ENCODE peak calls at places on chromosomes 12 and 14, in seven cellular contexts. X is ovary; Z is CD4-positive, alpha-beta T cell; O is body of pancreas; R is Peyer's patch; G is right cardiac atrium; F is H9. D is an unnamed sample.

GRCh38 chr12:92796650-92797049 is 93.9 kb downstream of the PLEKHG7 start:
- DNase-seq in X (no peak), Z (no peak), O (no peak), R (no peak), G (no peak), F (no peak), D (no peak)

GRCh38 chr12:33825442-33825841 is 196.9 kb upstream of the ALG10 start:
- DNase-seq in X (no peak), Z (no peak), O (no peak), R (no peak), G (no peak), F (no peak), D (no peak)

GRCh38 chr12:93616584-93617101 is 44.2 kb downstream of the SOCS2 start:
- DNase-seq in X (no peak), Z (no peak), O (no peak), R (no peak), G (no peak), F (peak), D (no peak)

GRCh38 chr12:92719674-92720073 is 16.9 kb downstream of the PLEKHG7 start:
- DNase-seq in X (no peak), Z (no peak), O (no peak), R (no peak), G (no peak), F (no peak), D (no peak)

GRCh38 chr12:2930865-2931264 is 28.3 kb upstream of the TEAD4 start:
- DNase-seq in X (no peak), Z (no peak), O (no peak), R (no peak), G (no peak), F (no peak), D (no peak)

GRCh38 chr14:77663289-77663688 is 44.5 kb downstream of the ALKBH1 start:
- DNase-seq in X (no peak), Z (no peak), O (no peak), R (no peak), G (no peak), F (no peak), D (no peak)

GRCh38 chr12:547883-548470 is 88.2 kb downstream of the B4GALNT3 start:
- DNase-seq in X (no peak), Z (no peak), O (no peak), R (no peak), G (no peak), F (no peak), D (no peak)

GRCh38 chr12:50275545-50275944 is 7.8 kb downstream of the LIMA1 start:
- DNase-seq in X (no peak), Z (no peak), O (peak), R (no peak), G (peak), F (no peak), D (no peak)

GRCh38 chr14:34110531-34110930 is 159.7 kb upstream of the EGLN3 start:
- DNase-seq in X (no peak), Z (no peak), O (no peak), R (no peak), G (no peak), F (no peak), D (no peak)

GRCh38 chr12:34597548-34598351 is 575.5 kb downstream of the ALG10 start:
- DNase-seq in X (no peak), Z (no peak), O (no peak), R (no peak), G (no peak), F (no peak), D (no peak)

GRCh38 chr14:33287204-33287603 is 348.5 kb downstream of the NPAS3 start:
- DNase-seq in X (no peak), Z (no peak), O (peak), R (no peak), G (no peak), F (no peak), D (no peak)

GRCh38 chr12:31618228-31619025 is 27.5 kb upstream of the DENND5B start:
- DNase-seq in X (no peak), Z (no peak), O (no peak), R (no peak), G (no peak), F (no peak), D (no peak)

GRCh38 chr12:38886064-38886463 is 19.3 kb downstream of the CPNE8 start:
- DNase-seq in X (no peak), Z (no peak), O (peak), R (no peak), G (peak), F (no peak), D (no peak)

GRCh38 chr12:40573024-40573423 is 119.2 kb upstream of the CNTN1 start:
- DNase-seq in X (no peak), Z (no peak), O (no peak), R (no peak), G (no peak), F (no peak), D (no peak)

GRCh38 chr14:53715390-53715730 is 241.3 kb downstream of the BMP4 start:
- DNase-seq in X (no peak), Z (no peak), O (peak), R (no peak), G (no peak), F (no peak), D (no peak)

GRCh38 chr12:127083028-127083949 is 1183.7 kb upstream of the TMEM132C start:
- DNase-seq in X (no peak), Z (no peak), O (peak), R (no peak), G (no peak), F (no peak), D (peak)

GRCh38 chr12:86233126-86233525 is 23.1 kb downstream of the MGAT4C start:
- DNase-seq in X (no peak), Z (no peak), O (no peak), R (no peak), G (no peak), F (no peak), D (no peak)

GRCh38 chr14:67221248-67221981 is 19.8 kb upstream of the PALS1 start:
- DNase-seq in X (no peak), Z (no peak), O (no peak), R (no peak), G (no peak), F (no peak), D (no peak)

GRCh38 chr12:56010112-56010570 is 10.7 kb upstream of the IKZF4 start:
- DNase-seq in X (no peak), Z (no peak), O (no peak), R (no peak), G (no peak), F (no peak), D (no peak)

DNA sequence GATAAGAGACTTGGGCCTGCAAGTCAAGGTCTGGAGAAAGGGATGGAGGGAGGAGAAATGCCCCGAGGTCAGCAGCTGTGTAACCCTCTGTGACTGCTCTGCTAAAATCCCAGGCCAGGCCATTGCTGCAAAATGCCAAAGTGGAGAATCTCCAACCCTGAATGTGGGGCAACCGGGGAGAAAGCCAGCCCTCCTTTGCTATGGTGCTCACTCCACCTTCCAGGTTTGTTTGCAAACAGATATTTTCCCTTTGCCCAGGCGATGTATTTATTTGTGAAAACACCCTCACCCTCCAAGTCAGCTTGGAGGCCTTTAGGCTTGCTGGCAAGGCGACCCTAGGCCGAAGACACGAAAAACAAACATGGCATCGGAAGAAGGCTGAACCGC is 1.1 kb upstream of the TBX5 start:
- DNase-seq in X (no peak), Z (no peak), O (no peak), R (no peak), G (no peak), F (no peak), D (no peak)
- H3K27ac ChIP-seq in X (no peak), Z (no peak), O (no peak), R (no peak), G (peak), F (no peak), D (no peak)

DNA sequence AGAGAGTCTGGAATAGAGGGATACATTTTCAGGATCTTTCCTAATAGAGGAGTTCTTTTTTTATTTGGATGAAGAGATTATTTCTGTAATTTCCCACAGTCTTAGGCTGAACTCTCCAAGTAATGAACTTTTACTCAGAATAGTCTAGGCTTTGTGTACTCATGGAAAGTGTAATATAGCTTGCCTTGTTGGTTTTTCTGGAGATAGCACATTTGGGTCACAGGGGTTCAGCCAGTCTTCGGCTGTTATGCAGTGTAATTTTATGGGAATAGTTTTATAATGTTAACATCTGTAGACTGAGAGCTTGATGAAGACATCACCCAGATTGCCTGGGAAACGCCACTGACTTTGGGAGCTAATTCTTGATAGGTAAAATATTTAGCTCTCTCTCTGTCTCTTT is 450.8 kb downstream of the RAD51B start:
- DNase-seq in X (no peak), Z (no peak), O (no peak), R (no peak), G (no peak), F (no peak), D (no peak)
- H3K27ac ChIP-seq in X (peak), Z (no peak), O (no peak), R (peak), G (no peak), F (no peak), D (no peak)

DNA sequence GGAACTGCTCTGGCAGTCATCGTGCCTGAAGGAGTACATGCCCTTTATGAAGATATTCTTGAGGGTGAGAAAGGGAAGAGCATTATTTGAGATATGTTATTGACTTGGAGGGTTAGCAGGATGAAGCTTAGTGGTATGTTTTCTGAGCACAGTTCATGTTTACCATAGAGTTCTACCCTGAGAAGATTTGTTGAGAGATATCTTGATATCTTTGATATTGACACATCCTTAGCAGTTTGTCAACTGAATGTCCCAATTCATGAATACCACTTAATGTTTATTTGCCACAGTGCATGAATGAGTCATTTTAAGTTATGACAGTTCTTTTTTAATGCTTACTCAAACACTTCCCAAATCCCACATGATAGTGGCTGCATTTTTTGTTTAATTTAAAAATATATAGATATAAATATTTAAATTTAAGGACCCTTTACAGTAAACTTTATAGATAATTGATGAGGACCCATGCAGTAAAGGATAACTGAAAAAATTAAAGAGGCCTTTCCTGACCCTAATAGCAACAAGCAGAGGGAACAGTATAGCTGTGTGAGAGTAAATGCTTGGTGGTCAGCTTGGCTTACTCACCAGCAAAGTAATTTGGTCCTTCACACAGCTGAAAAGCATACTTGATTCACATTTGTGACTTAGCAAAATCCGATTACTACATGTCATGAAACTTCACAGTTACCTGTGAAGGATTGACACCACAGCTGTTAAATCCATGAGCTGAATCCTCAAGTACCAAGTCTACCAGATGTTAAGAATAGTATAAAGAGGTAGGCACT is 25.8 kb downstream of the SLC39A9 start:
- DNase-seq in X (no peak), Z (no peak), O (no peak), R (no peak), G (no peak), F (no peak), D (no peak)
- H3K27ac ChIP-seq in X (no peak), Z (no peak), O (no peak), R (no peak), G (no peak), F (no peak), D (no peak)

GRCh38 chr12:88595697-88596096 is 15.4 kb upstream of the KITLG start:
- DNase-seq in X (no peak), Z (no peak), O (no peak), R (no peak), G (no peak), F (no peak), D (no peak)
- H3K27ac ChIP-seq in X (no peak), Z (no peak), O (no peak), R (no peak), G (no peak), F (no peak), D (no peak)

GRCh38 chr12:116727261-116727660 is 10.6 kb downstream of the SPRING1 start:
- DNase-seq in X (no peak), Z (no peak), O (no peak), R (no peak), G (no peak), F (no peak), D (no peak)
- H3K27ac ChIP-seq in X (no peak), Z (no peak), O (no peak), R (no peak), G (no peak), F (no peak), D (no peak)

GRCh38 chr14:44961151-44961729 is 507 bp downstream of the KLHL28 start:
- DNase-seq in X (peak), Z (peak), O (peak), R (peak), G (peak), F (peak), D (peak)

GRCh38 chr14:44960146-44960545 is 1.6 kb downstream of the KLHL28 start:
- DNase-seq in X (no peak), Z (no peak), O (no peak), R (no peak), G (no peak), F (no peak), D (peak)

GRCh38 chr14:44959538-44959937 is 2.2 kb downstream of the KLHL28 start:
- DNase-seq in X (no peak), Z (no peak), O (no peak), R (no peak), G (no peak), F (no peak), D (no peak)

GRCh38 chr14:44961730-44962572 is at the start of the genes KLHL28 and TOGARAM1:
- DNase-seq in X (peak), Z (peak), O (peak), R (peak), G (peak), F (peak), D (peak)

GRCh38 chr14:44960646-44961045 is 1.1 kb downstream of the KLHL28 start:
- DNase-seq in X (no peak), Z (no peak), O (no peak), R (no peak), G (no peak), F (no peak), D (no peak)
- H3K27ac ChIP-seq in X (peak), Z (peak), O (no peak), R (peak), G (no peak), F (no peak), D (peak)

GRCh38 chr12:6234214-6234613 is 34.0 kb downstream of the CD9 start:
- DNase-seq in X (no peak), Z (no peak), O (no peak), R (no peak), G (no peak), F (no peak), D (no peak)

GRCh38 chr12:6233121-6233971 is 33.1 kb downstream of the CD9 start:
- DNase-seq in X (no peak), Z (no peak), O (peak), R (no peak), G (no peak), F (no peak), D (no peak)

GRCh38 chr12:6235499-6235898 is 35.3 kb downstream of the CD9 start:
- DNase-seq in X (no peak), Z (no peak), O (peak), R (no peak), G (no peak), F (no peak), D (no peak)

GRCh38 chr12:6235906-6236640 is 35.9 kb downstream of the CD9 start:
- DNase-seq in X (no peak), Z (no peak), O (no peak), R (no peak), G (no peak), F (no peak), D (no peak)

GRCh38 chr12:6234906-6235305 is 34.7 kb downstream of the CD9 start:
- DNase-seq in X (no peak), Z (no peak), O (no peak), R (no peak), G (no peak), F (no peak), D (no peak)
- H3K27ac ChIP-seq in X (no peak), Z (no peak), O (no peak), R (no peak), G (no peak), F (no peak), D (no peak)

DNA sequence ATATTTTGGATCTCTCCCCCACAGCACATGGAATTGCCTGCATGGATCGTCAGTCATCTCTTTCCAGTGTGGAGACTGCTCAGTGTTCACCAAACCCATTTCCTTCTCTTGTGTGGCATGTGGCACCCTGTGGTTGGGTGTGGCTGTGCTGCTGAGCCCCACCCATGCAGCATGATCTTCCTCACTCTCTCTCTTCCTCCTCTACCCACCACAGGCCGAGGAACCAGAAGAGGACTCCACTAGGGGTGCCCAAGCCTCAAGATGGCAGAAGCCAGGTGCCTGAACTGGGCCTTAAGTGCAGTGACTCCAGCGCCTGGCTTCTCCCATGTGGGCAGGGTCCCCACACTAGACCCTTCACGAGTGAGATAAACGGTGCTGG is 66.8 kb upstream of the GPR68 start:
- DNase-seq in X (no peak), Z (peak), O (no peak), R (peak), G (no peak), F (no peak), D (peak)
- H3K27ac ChIP-seq in X (no peak), Z (peak), O (no peak), R (no peak), G (no peak), F (no peak), D (peak)

D was measured in CD4-positive, CD25-positive, alpha-beta regulatory T cell.